ENCODE peak calls at places on chromosomes 11 and 22, in eight cellular contexts. One of them, this sample, is unnamed.

GRCh38 chr11:47127213-47127612 is 49.5 kb downstream of the ARFGAP2 start:
- DNase-seq in hepatocyte: no peak
- DNase-seq in stomach: no peak
- DNase-seq in heart right ventricle: no peak
- DNase-seq in osteoblast: no peak
- DNase-seq in heart left ventricle: no peak
- DNase-seq in right cardiac atrium: no peak
- DNase-seq in thoracic aorta: no peak
- DNase-seq in this sample: no peak

GRCh38 chr11:2834893-2835767 is 50.4 kb downstream of the CDKN1C start:
- DNase-seq in hepatocyte: peak
- DNase-seq in stomach: no peak
- DNase-seq in heart right ventricle: no peak
- DNase-seq in osteoblast: no peak
- DNase-seq in heart left ventricle: no peak
- DNase-seq in right cardiac atrium: peak
- DNase-seq in thoracic aorta: no peak
- DNase-seq in this sample: peak

GRCh38 chr22:41377846-41378245 is 3.9 kb upstream of the TEF start:
- DNase-seq in hepatocyte: no peak
- DNase-seq in stomach: no peak
- DNase-seq in heart right ventricle: no peak
- DNase-seq in osteoblast: peak
- DNase-seq in heart left ventricle: no peak
- DNase-seq in right cardiac atrium: no peak
- DNase-seq in thoracic aorta: no peak
- DNase-seq in this sample: no peak

GRCh38 chr22:39317084-39317755 is 2.2 kb downstream of the RPL3 start:
- DNase-seq in hepatocyte: no peak
- DNase-seq in stomach: no peak
- DNase-seq in heart right ventricle: no peak
- DNase-seq in osteoblast: no peak
- DNase-seq in heart left ventricle: no peak
- DNase-seq in right cardiac atrium: no peak
- DNase-seq in thoracic aorta: no peak
- DNase-seq in this sample: no peak

GRCh38 chr11:122697636-122698167 is 42.2 kb downstream of the UBASH3B start:
- DNase-seq in hepatocyte: no peak
- DNase-seq in stomach: no peak
- DNase-seq in heart right ventricle: no peak
- DNase-seq in osteoblast: no peak
- DNase-seq in heart left ventricle: no peak
- DNase-seq in right cardiac atrium: peak
- DNase-seq in thoracic aorta: no peak
- DNase-seq in this sample: no peak

GRCh38 chr22:36743591-36744412 is 32.1 kb downstream of the IFT27 start:
- DNase-seq in hepatocyte: no peak
- DNase-seq in stomach: no peak
- DNase-seq in heart right ventricle: no peak
- DNase-seq in osteoblast: peak
- DNase-seq in heart left ventricle: no peak
- DNase-seq in right cardiac atrium: no peak
- DNase-seq in thoracic aorta: no peak
- DNase-seq in this sample: no peak

GRCh38 chr11:104525416-104525815 is 361.5 kb upstream of the PDGFD start:
- DNase-seq in hepatocyte: no peak
- DNase-seq in stomach: no peak
- DNase-seq in heart right ventricle: no peak
- DNase-seq in osteoblast: no peak
- DNase-seq in heart left ventricle: no peak
- DNase-seq in right cardiac atrium: no peak
- DNase-seq in thoracic aorta: no peak
- DNase-seq in this sample: no peak

GRCh38 chr11:85947431-85948272 is 92.5 kb downstream of the CCDC83 start:
- DNase-seq in hepatocyte: peak
- DNase-seq in stomach: no peak
- DNase-seq in heart right ventricle: peak
- DNase-seq in osteoblast: peak
- DNase-seq in heart left ventricle: no peak
- DNase-seq in right cardiac atrium: no peak
- DNase-seq in thoracic aorta: no peak
- DNase-seq in this sample: peak

GRCh38 chr11:35154960-35155359 is 16.0 kb downstream of the CD44 start:
- DNase-seq in hepatocyte: no peak
- DNase-seq in stomach: no peak
- DNase-seq in heart right ventricle: no peak
- DNase-seq in osteoblast: no peak
- DNase-seq in heart left ventricle: no peak
- DNase-seq in right cardiac atrium: no peak
- DNase-seq in thoracic aorta: no peak
- DNase-seq in this sample: no peak
- H3K27ac ChIP-seq in hepatocyte: no peak
- H3K27ac ChIP-seq in stomach: no peak
- H3K27ac ChIP-seq in heart right ventricle: no peak
- H3K27ac ChIP-seq in osteoblast: no peak
- H3K27ac ChIP-seq in heart left ventricle: no peak
- H3K27ac ChIP-seq in right cardiac atrium: no peak
- H3K27ac ChIP-seq in thoracic aorta: no peak
- H3K27ac ChIP-seq in this sample: no peak

GRCh38 chr11:121524233-121524631 is 71.5 kb upstream of the SORL1-AS1 start:
- DNase-seq in hepatocyte: no peak
- DNase-seq in stomach: no peak
- DNase-seq in heart right ventricle: no peak
- DNase-seq in osteoblast: no peak
- DNase-seq in heart left ventricle: no peak
- DNase-seq in right cardiac atrium: no peak
- DNase-seq in thoracic aorta: no peak
- DNase-seq in this sample: no peak

GRCh38 chr11:121523581-121524232 is 70.9 kb upstream of the SORL1-AS1 start:
- DNase-seq in hepatocyte: no peak
- DNase-seq in stomach: no peak
- DNase-seq in heart right ventricle: no peak
- DNase-seq in osteoblast: no peak
- DNase-seq in heart left ventricle: no peak
- DNase-seq in right cardiac atrium: no peak
- DNase-seq in thoracic aorta: no peak
- DNase-seq in this sample: no peak

GRCh38 chr11:121522043-121522941 is 69.5 kb upstream of the SORL1-AS1 start:
- DNase-seq in hepatocyte: no peak
- DNase-seq in stomach: no peak
- DNase-seq in heart right ventricle: no peak
- DNase-seq in osteoblast: no peak
- DNase-seq in heart left ventricle: no peak
- DNase-seq in right cardiac atrium: no peak
- DNase-seq in thoracic aorta: no peak
- DNase-seq in this sample: no peak

GRCh38 chr11:121520243-121521144 is 67.7 kb upstream of the SORL1-AS1 start:
- DNase-seq in hepatocyte: no peak
- DNase-seq in stomach: no peak
- DNase-seq in heart right ventricle: no peak
- DNase-seq in osteoblast: no peak
- DNase-seq in heart left ventricle: no peak
- DNase-seq in right cardiac atrium: no peak
- DNase-seq in thoracic aorta: no peak
- DNase-seq in this sample: no peak

DNA sequence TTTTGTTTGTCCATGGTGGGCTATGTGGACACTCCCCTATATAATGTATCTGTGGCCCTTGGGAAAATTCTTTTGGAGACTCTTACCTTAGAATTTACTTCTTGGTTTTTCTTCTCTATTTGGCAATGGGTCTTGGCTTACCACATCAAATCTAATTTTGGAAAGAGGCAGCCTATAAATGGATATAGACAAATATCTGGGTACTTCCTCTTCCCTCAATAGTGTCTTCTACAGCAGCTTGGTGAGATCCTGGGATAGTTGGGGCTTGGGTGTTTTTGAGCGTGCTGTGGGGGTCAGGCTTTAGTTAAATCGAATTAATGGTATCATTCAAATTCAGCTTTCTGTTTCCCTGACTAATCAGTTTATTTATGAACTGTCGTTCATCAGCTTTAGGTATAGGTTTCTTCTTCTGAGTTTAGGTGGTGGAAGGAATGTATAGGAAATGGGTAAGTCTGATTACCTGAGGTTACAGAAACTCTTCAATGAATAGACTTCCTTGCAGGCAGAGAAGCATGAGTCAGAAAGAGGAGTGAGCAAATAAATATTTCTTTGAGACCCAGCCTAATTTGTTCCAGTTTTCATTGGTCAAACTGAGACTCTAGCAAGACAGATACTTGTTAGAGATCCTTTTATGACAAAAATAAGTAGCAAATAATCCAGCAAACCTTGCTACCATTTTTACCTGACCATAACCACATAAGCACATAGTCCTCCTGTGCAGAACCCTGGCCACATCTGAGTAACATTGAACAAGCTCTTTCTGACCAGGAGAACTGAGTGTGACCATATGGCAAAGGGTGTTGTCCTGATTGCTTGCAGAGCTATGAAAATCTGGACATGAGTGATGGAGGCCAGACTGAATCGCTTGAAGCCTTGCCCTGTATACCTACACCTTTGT is 68.6 kb upstream of the SORL1-AS1 start:
- DNase-seq in hepatocyte: no peak
- DNase-seq in stomach: no peak
- DNase-seq in heart right ventricle: no peak
- DNase-seq in osteoblast: peak
- DNase-seq in heart left ventricle: no peak
- DNase-seq in right cardiac atrium: no peak
- DNase-seq in thoracic aorta: no peak
- DNase-seq in this sample: no peak
- H3K27ac ChIP-seq in hepatocyte: no peak
- H3K27ac ChIP-seq in stomach: no peak
- H3K27ac ChIP-seq in heart right ventricle: no peak
- H3K27ac ChIP-seq in osteoblast: no peak
- H3K27ac ChIP-seq in heart left ventricle: no peak
- H3K27ac ChIP-seq in right cardiac atrium: no peak
- H3K27ac ChIP-seq in thoracic aorta: peak
- H3K27ac ChIP-seq in this sample: no peak

GRCh38 chr11:65611028-65611757 is 2.8 kb downstream of the MAP3K11 start:
- DNase-seq in hepatocyte: no peak
- DNase-seq in stomach: no peak
- DNase-seq in heart right ventricle: peak
- DNase-seq in osteoblast: no peak
- DNase-seq in heart left ventricle: peak
- DNase-seq in right cardiac atrium: peak
- DNase-seq in thoracic aorta: no peak
- DNase-seq in this sample: no peak

GRCh38 chr11:65612691-65613090 is 1.3 kb downstream of the MAP3K11 start:
- DNase-seq in hepatocyte: no peak
- DNase-seq in stomach: no peak
- DNase-seq in heart right ventricle: no peak
- DNase-seq in osteoblast: no peak
- DNase-seq in heart left ventricle: no peak
- DNase-seq in right cardiac atrium: no peak
- DNase-seq in thoracic aorta: no peak
- DNase-seq in this sample: no peak

GRCh38 chr11:65609711-65610110 is 4.3 kb downstream of the MAP3K11 start:
- DNase-seq in hepatocyte: no peak
- DNase-seq in stomach: no peak
- DNase-seq in heart right ventricle: no peak
- DNase-seq in osteoblast: no peak
- DNase-seq in heart left ventricle: no peak
- DNase-seq in right cardiac atrium: no peak
- DNase-seq in thoracic aorta: no peak
- DNase-seq in this sample: no peak

GRCh38 chr11:65613091-65613928 is 711 bp downstream of the MAP3K11 start:
- DNase-seq in hepatocyte: peak
- DNase-seq in stomach: peak
- DNase-seq in heart right ventricle: no peak
- DNase-seq in osteoblast: peak
- DNase-seq in heart left ventricle: peak
- DNase-seq in right cardiac atrium: peak
- DNase-seq in thoracic aorta: no peak
- DNase-seq in this sample: peak

DNA sequence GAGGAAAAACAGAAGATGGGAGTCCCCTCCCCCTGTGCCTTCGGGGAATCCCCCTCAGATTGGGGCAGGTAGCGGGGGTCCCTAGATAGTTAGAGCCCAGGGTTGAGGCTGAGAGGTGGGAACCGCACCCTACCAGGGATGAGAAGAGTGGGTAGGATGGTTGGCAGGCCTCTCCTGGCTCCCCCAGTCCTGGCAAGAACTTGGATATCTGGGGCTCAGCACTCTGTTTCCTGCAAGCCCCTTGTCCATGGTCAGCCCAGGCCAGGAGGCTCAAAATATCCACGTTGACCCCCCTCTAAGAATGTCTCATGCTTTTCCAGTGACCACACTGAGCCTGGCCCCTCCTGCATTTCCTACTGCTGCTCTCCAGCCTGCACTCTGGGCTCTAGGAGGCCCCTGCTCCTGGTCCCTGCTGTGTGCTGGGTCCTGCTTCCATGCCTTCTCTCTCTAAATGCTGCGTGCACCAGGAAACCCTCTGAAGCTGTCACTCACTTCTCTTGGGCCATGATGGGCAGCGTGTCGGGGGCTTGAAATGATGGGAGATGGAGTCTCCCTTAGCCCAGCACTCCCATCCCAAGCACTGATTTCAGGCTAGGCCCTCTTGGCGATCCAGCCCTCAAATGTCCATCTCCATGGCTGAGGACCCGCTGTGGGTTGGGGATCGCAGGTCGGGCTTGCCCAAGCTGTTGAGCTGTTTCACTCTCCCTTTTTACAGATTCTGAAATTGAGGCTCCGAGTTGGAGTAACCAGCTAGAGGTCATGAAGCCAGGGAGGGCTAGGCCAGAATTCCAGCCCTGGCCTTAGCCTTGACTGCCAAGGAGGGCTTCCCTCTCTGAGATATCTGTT is 2.0 kb downstream of the MAP3K11 start:
- DNase-seq in hepatocyte: no peak
- DNase-seq in stomach: no peak
- DNase-seq in heart right ventricle: peak
- DNase-seq in osteoblast: no peak
- DNase-seq in heart left ventricle: no peak
- DNase-seq in right cardiac atrium: no peak
- DNase-seq in thoracic aorta: no peak
- DNase-seq in this sample: peak
- H3K27ac ChIP-seq in hepatocyte: no peak
- H3K27ac ChIP-seq in stomach: peak
- H3K27ac ChIP-seq in heart right ventricle: peak
- H3K27ac ChIP-seq in osteoblast: no peak
- H3K27ac ChIP-seq in heart left ventricle: peak
- H3K27ac ChIP-seq in right cardiac atrium: peak
- H3K27ac ChIP-seq in thoracic aorta: peak
- H3K27ac ChIP-seq in this sample: no peak

GRCh38 chr11:71301046-71301857 is 48.9 kb upstream of the SHANK2 start:
- DNase-seq in hepatocyte: no peak
- DNase-seq in stomach: peak
- DNase-seq in heart right ventricle: no peak
- DNase-seq in osteoblast: no peak
- DNase-seq in heart left ventricle: no peak
- DNase-seq in right cardiac atrium: no peak
- DNase-seq in thoracic aorta: no peak
- DNase-seq in this sample: no peak

GRCh38 chr11:71298761-71299181 is 46.4 kb upstream of the SHANK2 start:
- DNase-seq in hepatocyte: no peak
- DNase-seq in stomach: peak
- DNase-seq in heart right ventricle: no peak
- DNase-seq in osteoblast: peak
- DNase-seq in heart left ventricle: no peak
- DNase-seq in right cardiac atrium: no peak
- DNase-seq in thoracic aorta: no peak
- DNase-seq in this sample: no peak

GRCh38 chr11:71294846-71295600 is 42.6 kb upstream of the SHANK2 start:
- DNase-seq in hepatocyte: no peak
- DNase-seq in stomach: peak
- DNase-seq in heart right ventricle: no peak
- DNase-seq in osteoblast: no peak
- DNase-seq in heart left ventricle: no peak
- DNase-seq in right cardiac atrium: no peak
- DNase-seq in thoracic aorta: no peak
- DNase-seq in this sample: no peak

GRCh38 chr11:71300187-71300586 is 47.8 kb upstream of the SHANK2 start:
- DNase-seq in hepatocyte: no peak
- DNase-seq in stomach: no peak
- DNase-seq in heart right ventricle: no peak
- DNase-seq in osteoblast: peak
- DNase-seq in heart left ventricle: no peak
- DNase-seq in right cardiac atrium: no peak
- DNase-seq in thoracic aorta: no peak
- DNase-seq in this sample: no peak

DNA sequence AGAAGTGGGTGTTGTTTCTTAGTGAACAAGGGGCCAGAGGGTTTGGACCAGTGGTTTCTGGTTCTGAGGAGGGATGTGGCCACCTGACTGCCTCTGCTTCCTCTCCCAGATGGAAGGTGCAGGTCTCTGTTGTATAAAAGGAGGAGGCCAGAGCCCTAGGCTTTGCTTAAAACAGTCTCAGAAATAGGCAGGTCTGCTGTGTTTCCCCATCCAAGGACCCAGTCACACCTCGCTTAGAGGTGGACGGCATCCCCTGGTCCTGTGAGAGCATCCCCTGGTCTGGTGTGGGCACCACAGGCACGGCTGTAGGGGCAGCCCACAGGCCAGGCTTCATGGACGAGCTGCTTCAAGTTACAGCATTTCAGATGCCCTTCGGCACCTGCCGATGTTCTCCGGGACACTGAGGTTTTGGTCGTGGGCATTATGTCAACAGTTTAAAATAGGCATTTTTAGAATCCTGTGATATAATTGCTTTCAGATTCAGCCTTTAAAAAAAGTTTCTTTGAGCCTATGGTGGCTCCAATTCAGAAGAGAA is 45.7 kb upstream of the SHANK2 start:
- DNase-seq in hepatocyte: no peak
- DNase-seq in stomach: peak
- DNase-seq in heart right ventricle: no peak
- DNase-seq in osteoblast: no peak
- DNase-seq in heart left ventricle: no peak
- DNase-seq in right cardiac atrium: no peak
- DNase-seq in thoracic aorta: no peak
- DNase-seq in this sample: no peak
- H3K27ac ChIP-seq in hepatocyte: no peak
- H3K27ac ChIP-seq in stomach: no peak
- H3K27ac ChIP-seq in heart right ventricle: no peak
- H3K27ac ChIP-seq in osteoblast: no peak
- H3K27ac ChIP-seq in heart left ventricle: no peak
- H3K27ac ChIP-seq in right cardiac atrium: no peak
- H3K27ac ChIP-seq in thoracic aorta: no peak
- H3K27ac ChIP-seq in this sample: no peak